ENCODE peak calls at places on chromosome 17, in four cellular contexts. One of them, this sample, is unnamed.

GRCh38 chr17:17994271-17994670 is 21.6 kb downstream of the DRC3 start:
- DNase-seq in A549: peak; percentile 74
- DNase-seq in GM23338: peak; percentile 91
- DNase-seq in heart left ventricle: no peak
- DNase-seq in this sample: peak; percentile 31

GRCh38 chr17:48970865-48971687 is 2.7 kb upstream of the GIP start:
- DNase-seq in A549: peak; percentile 56
- DNase-seq in GM23338: no peak
- DNase-seq in heart left ventricle: peak; percentile 13
- DNase-seq in this sample: no peak

GRCh38 chr17:49387374-49388289 is 25.6 kb upstream of the ZNF652 start:
- DNase-seq in A549: no peak
- DNase-seq in GM23338: no peak
- DNase-seq in heart left ventricle: no peak
- DNase-seq in this sample: no peak

GRCh38 chr17:19867094-19867653 is 562 bp downstream of the ULK2 start:
- DNase-seq in A549: peak; percentile 81
- DNase-seq in GM23338: peak; percentile 85
- DNase-seq in heart left ventricle: peak; percentile 85
- DNase-seq in this sample: peak; percentile 76

GRCh38 chr17:7263071-7263800 is 958 bp upstream of the CLDN7 start:
- DNase-seq in A549: peak; percentile 46
- DNase-seq in GM23338: peak; percentile 97
- DNase-seq in heart left ventricle: no peak
- DNase-seq in this sample: no peak

GRCh38 chr17:57552114-57552601 is 192.9 kb downstream of the CCDC182 start:
- DNase-seq in A549: no peak
- DNase-seq in GM23338: peak; percentile 78
- DNase-seq in heart left ventricle: no peak
- DNase-seq in this sample: no peak

GRCh38 chr17:49388290-49388640 is 26.2 kb upstream of the ZNF652 start:
- DNase-seq in A549: no peak
- DNase-seq in GM23338: no peak
- DNase-seq in heart left ventricle: no peak
- DNase-seq in this sample: no peak

GRCh38 chr17:1298616-1299015 is 19.2 kb downstream of the TRARG1 start:
- DNase-seq in A549: no peak
- DNase-seq in GM23338: peak; percentile 79
- DNase-seq in heart left ventricle: no peak
- DNase-seq in this sample: no peak

GRCh38 chr17:72122002-72122310 is 1.1 kb downstream of the SOX9 start:
- DNase-seq in A549: no peak
- DNase-seq in GM23338: no peak
- DNase-seq in heart left ventricle: no peak
- DNase-seq in this sample: no peak

GRCh38 chr17:57033296-57033695 is 51.8 kb upstream of the AKAP1 start:
- DNase-seq in A549: no peak
- DNase-seq in GM23338: no peak
- DNase-seq in heart left ventricle: no peak
- DNase-seq in this sample: no peak

GRCh38 chr17:10702574-10702973 is 5.2 kb downstream of the ADPRM start:
- DNase-seq in A549: no peak
- DNase-seq in GM23338: peak; percentile 4
- DNase-seq in heart left ventricle: no peak
- DNase-seq in this sample: no peak

GRCh38 chr17:4204190-4204589 is 59.6 kb downstream of the ANKFY1 start:
- DNase-seq in A549: no peak
- DNase-seq in GM23338: no peak
- DNase-seq in heart left ventricle: no peak
- DNase-seq in this sample: no peak

GRCh38 chr17:48153711-48154642 is 46.4 kb downstream of the SNX11 start:
- DNase-seq in A549: peak; percentile 74
- DNase-seq in GM23338: peak; percentile 80
- DNase-seq in heart left ventricle: no peak
- DNase-seq in this sample: no peak

GRCh38 chr17:40326014-40326831 is 17.2 kb downstream of the RARA start:
- DNase-seq in A549: no peak
- DNase-seq in GM23338: no peak
- DNase-seq in heart left ventricle: peak; percentile 25
- DNase-seq in this sample: peak; percentile 22

GRCh38 chr17:1959871-1960569 is 65.1 kb downstream of the RTN4RL1 start:
- DNase-seq in A549: no peak
- DNase-seq in GM23338: no peak
- DNase-seq in heart left ventricle: no peak
- DNase-seq in this sample: no peak

GRCh38 chr17:35898283-35899070 is 18.3 kb upstream of the CCL5 start:
- DNase-seq in A549: peak; percentile 40
- DNase-seq in GM23338: no peak
- DNase-seq in heart left ventricle: no peak
- DNase-seq in this sample: peak; percentile 28

GRCh38 chr17:48997103-48997826 is at the start of gene IGF2BP1:
- DNase-seq in A549: peak; percentile 95
- DNase-seq in GM23338: peak; percentile 88
- DNase-seq in heart left ventricle: no peak
- DNase-seq in this sample: no peak

GRCh38 chr17:82754297-82755208 is 2.7 kb downstream of the TBCD start:
- DNase-seq in A549: peak; percentile 63
- DNase-seq in GM23338: peak; percentile 89
- DNase-seq in heart left ventricle: no peak
- DNase-seq in this sample: no peak

GRCh38 chr17:75406222-75406615 is 741 bp upstream of the GRB2 start:
- DNase-seq in A549: no peak
- DNase-seq in GM23338: no peak
- DNase-seq in heart left ventricle: no peak
- DNase-seq in this sample: no peak

GRCh38 chr17:21613071-21613429 is 79.3 kb upstream of the KCNJ18 start:
- DNase-seq in A549: no peak
- DNase-seq in GM23338: no peak
- DNase-seq in heart left ventricle: no peak
- DNase-seq in this sample: no peak

GRCh38 chr17:75285123-75285522 is 4.1 kb downstream of the SLC25A19 start:
- DNase-seq in A549: no peak
- DNase-seq in GM23338: no peak
- DNase-seq in heart left ventricle: no peak
- DNase-seq in this sample: no peak

GRCh38 chr17:28807925-28808641 is 34.5 kb downstream of the FAM222B start:
- DNase-seq in A549: peak; percentile 78
- DNase-seq in GM23338: no peak
- DNase-seq in heart left ventricle: no peak
- DNase-seq in this sample: no peak

GRCh38 chr17:29251184-29251583 is 4.5 kb downstream of the CRYBA1 start:
- DNase-seq in A549: no peak
- DNase-seq in GM23338: no peak
- DNase-seq in heart left ventricle: no peak
- DNase-seq in this sample: no peak

GRCh38 chr17:63086483-63087185 is 120.6 kb downstream of the TANC2 start:
- DNase-seq in A549: no peak
- DNase-seq in GM23338: no peak
- DNase-seq in heart left ventricle: no peak
- DNase-seq in this sample: no peak

GRCh38 chr17:1985686-1986085 is 39.4 kb downstream of the RTN4RL1 start:
- DNase-seq in A549: no peak
- DNase-seq in GM23338: peak; percentile 90
- DNase-seq in heart left ventricle: no peak
- DNase-seq in this sample: no peak

GRCh38 chr17:34131386-34131785 is 123.7 kb upstream of the CCL2 start:
- DNase-seq in A549: no peak
- DNase-seq in GM23338: no peak
- DNase-seq in heart left ventricle: peak; percentile 74
- DNase-seq in this sample: peak; percentile 70

GRCh38 chr17:75634376-75634740 is 1.1 kb downstream of the SMIM5 start:
- DNase-seq in A549: no peak
- DNase-seq in GM23338: no peak
- DNase-seq in heart left ventricle: no peak
- DNase-seq in this sample: no peak

DNA sequence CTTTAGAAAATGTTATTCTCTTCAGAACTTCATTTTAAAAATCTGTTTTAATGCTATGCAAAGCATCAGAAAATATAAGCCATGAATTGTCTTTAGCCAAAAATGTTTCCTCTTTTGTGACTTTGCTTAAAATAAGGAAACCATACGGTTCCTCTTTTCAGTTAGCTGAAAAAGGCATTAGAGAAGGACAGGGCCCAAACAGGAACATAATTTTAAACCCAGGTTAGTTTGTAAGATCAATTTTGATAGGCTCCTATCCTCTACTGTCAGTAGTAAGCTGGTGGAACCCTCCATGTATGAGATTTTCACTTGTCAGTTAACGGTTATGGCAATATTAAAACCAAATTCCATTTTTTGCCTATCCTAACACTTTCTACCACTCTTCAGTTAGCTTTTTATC is 4.3 kb downstream of the EVI2B start:
- DNase-seq in A549: no peak
- DNase-seq in GM23338: no peak
- DNase-seq in heart left ventricle: no peak
- DNase-seq in this sample: no peak
- H3K4me3 ChIP-seq in A549: no peak overlapping the region
- H3K4me3 ChIP-seq in GM23338: no peak overlapping the region
- H3K4me3 ChIP-seq in heart left ventricle: peak overlapping the region; percentile 61
- H3K4me3 ChIP-seq in this sample: no peak overlapping the region

GRCh38 chr17:45246861-45247428 is 14.9 kb downstream of the SPATA32 start:
- DNase-seq in A549: peak; percentile 56
- DNase-seq in GM23338: peak; percentile 83
- DNase-seq in heart left ventricle: no peak
- DNase-seq in this sample: no peak
- H3K27ac ChIP-seq in A549: peak overlapping the region; percentile 93
- H3K27ac ChIP-seq in GM23338: peak overlapping the region; percentile 94
- H3K27ac ChIP-seq in heart left ventricle: peak overlapping the region; percentile 52
- H3K27ac ChIP-seq in this sample: peak overlapping the region; percentile 56

DNA sequence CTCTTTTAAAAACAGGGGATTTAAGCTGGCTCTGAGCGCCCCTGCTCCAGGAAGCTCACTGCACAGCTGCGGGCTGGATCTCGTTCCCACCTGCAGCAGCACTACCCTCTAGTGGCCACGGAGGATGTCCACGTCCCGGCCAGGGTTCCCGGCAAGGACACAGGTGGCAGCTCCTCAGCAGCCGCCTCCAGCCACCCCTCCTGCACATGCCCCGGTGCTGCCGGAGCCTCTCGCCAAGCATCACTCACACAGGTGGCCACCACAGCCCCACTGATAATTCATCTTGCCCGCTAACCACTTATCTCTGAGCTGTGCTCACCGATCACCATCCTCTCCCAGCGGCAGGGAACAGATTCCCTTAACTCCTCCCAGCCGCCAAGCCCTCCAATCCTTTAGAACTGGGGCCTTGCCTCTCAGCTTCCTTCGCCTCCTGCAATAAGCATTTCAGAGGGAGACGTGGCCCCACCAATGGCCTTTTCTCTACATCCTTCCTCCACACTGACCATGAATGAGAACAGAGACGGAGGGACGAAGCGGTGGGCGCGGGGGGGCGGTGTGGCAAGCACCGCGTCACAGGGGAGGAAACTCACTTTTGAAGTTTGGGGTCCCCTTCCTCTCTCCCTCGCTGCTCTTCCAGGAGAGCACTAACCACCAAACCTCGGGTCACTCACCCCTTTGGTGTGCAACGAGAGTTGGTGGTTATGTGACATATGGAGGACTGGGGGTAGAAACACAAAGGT is 222.1 kb downstream of the RBFOX3 start:
- DNase-seq in A549: peak; percentile 66
- DNase-seq in GM23338: peak; percentile 87
- DNase-seq in heart left ventricle: no peak
- DNase-seq in this sample: peak; percentile 50
- TF ChIP-seq CTCF in A549: peak; percentile 77
- TF ChIP-seq CTCF in GM23338: peak; percentile 91
- TF ChIP-seq CTCF in heart left ventricle: peak; percentile 54
- TF ChIP-seq CTCF in this sample: peak; percentile 77

GRCh38 chr17:67511012-67511411 is 133.9 kb downstream of the PITPNC1 start:
- DNase-seq in A549: no peak
- DNase-seq in GM23338: no peak
- DNase-seq in heart left ventricle: no peak
- DNase-seq in this sample: no peak

GRCh38 chr17:67517335-67517734 is 140.3 kb downstream of the PITPNC1 start:
- DNase-seq in A549: no peak
- DNase-seq in GM23338: no peak
- DNase-seq in heart left ventricle: no peak
- DNase-seq in this sample: no peak

GRCh38 chr17:67515490-67516088 is 138.5 kb downstream of the PITPNC1 start:
- DNase-seq in A549: no peak
- DNase-seq in GM23338: no peak
- DNase-seq in heart left ventricle: no peak
- DNase-seq in this sample: no peak

GRCh38 chr17:67518881-67519280 is 141.8 kb downstream of the PITPNC1 start:
- DNase-seq in A549: no peak
- DNase-seq in GM23338: no peak
- DNase-seq in heart left ventricle: no peak
- DNase-seq in this sample: no peak

GRCh38 chr17:67514998-67515397 is 137.9 kb downstream of the PITPNC1 start:
- DNase-seq in A549: no peak
- DNase-seq in GM23338: peak; percentile 42
- DNase-seq in heart left ventricle: no peak
- DNase-seq in this sample: no peak
- H3K4me3 ChIP-seq in A549: no peak overlapping the region
- H3K4me3 ChIP-seq in GM23338: no peak overlapping the region
- H3K4me3 ChIP-seq in heart left ventricle: no peak overlapping the region
- H3K4me3 ChIP-seq in this sample: no peak overlapping the region

DNA sequence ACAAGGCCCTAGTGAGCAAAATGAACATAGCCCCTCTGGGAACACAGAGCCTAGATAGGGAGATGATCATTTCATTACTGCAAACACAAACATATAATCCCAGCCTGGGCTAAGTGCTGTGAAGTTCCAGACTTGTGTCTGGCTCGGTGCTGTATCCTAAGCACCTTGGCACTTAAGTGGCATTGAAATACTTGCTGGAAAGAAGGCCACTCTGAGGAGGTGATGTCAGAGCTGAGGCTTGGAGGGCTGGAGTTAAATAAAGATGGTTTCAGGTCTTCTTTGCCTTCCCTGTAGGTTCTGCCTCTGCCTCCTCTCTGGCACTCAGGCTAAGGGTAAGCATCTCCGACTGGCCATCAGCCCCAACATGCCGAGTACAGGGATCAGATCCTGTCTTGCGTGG is 2.4 kb upstream of the CACNA1G start:
- DNase-seq in A549: peak; percentile 37
- DNase-seq in GM23338: no peak
- DNase-seq in heart left ventricle: no peak
- DNase-seq in this sample: no peak
- H3K27ac ChIP-seq in A549: no peak overlapping the region
- H3K27ac ChIP-seq in GM23338: no peak overlapping the region
- H3K27ac ChIP-seq in heart left ventricle: no peak overlapping the region
- H3K27ac ChIP-seq in this sample: no peak overlapping the region

GRCh38 chr17:30336369-30337171 is 2.7 kb upstream of the TMIGD1 start:
- DNase-seq in A549: peak; percentile 88
- DNase-seq in GM23338: peak; percentile 88
- DNase-seq in heart left ventricle: no peak
- DNase-seq in this sample: no peak
- TF ChIP-seq CTCF in A549: peak; percentile 99
- TF ChIP-seq CTCF in GM23338: peak; percentile 72
- TF ChIP-seq CTCF in heart left ventricle: peak; percentile 42
- TF ChIP-seq CTCF in this sample: peak; percentile 59